ENCODE peak calls at places on chromosomes 11 and 22, in five cellular contexts. K is K562, Y is SK-N-SH, V is HepG2, F is GM12878. B is an unnamed sample.

GRCh38 chr22:22894740-22895731 is 7.4 kb downstream of the IGLL5 start:
- DNase-seq in K (peak; percentile 57), Y (no peak), V (no peak), F (no peak), B (no peak)

GRCh38 chr11:64348611-64349387 is 8.8 kb downstream of the CCDC88B start:
- DNase-seq in K (no peak), Y (peak; percentile 60), V (peak; percentile 33), F (no peak), B (no peak)

GRCh38 chr22:38097557-38098409 is 12.7 kb downstream of the BAIAP2L2 start:
- DNase-seq in K (peak; percentile 74), Y (no peak), V (no peak), F (no peak), B (peak; percentile 15)

GRCh38 chr11:16110862-16111261 is 245.5 kb downstream of the SOX6 start:
- DNase-seq in K (no peak), Y (no peak), V (no peak), F (no peak), B (no peak)

GRCh38 chr22:38260760-38261477 is 11.9 kb downstream of the TMEM184B start:
- DNase-seq in K (no peak), Y (no peak), V (peak; percentile 61), F (no peak), B (no peak)

GRCh38 chr11:13068211-13068610 is 59.1 kb downstream of the RASSF10 start:
- DNase-seq in K (no peak), Y (no peak), V (no peak), F (no peak), B (no peak)

GRCh38 chr11:45232341-45233080 is 53.6 kb downstream of the SYT13 start:
- DNase-seq in K (no peak), Y (no peak), V (no peak), F (no peak), B (no peak)

GRCh38 chr11:35158371-35159081 is 19.6 kb downstream of the CD44 start:
- DNase-seq in K (no peak), Y (no peak), V (no peak), F (no peak), B (no peak)

GRCh38 chr11:94636388-94636787 is 69.2 kb downstream of the PIWIL4 start:
- DNase-seq in K (no peak), Y (no peak), V (no peak), F (no peak), B (no peak)

GRCh38 chr11:30873924-30874323 is 287.8 kb upstream of the MPPED2 start:
- DNase-seq in K (no peak), Y (no peak), V (no peak), F (no peak), B (no peak)

GRCh38 chr11:68780829-68781228 is 29.5 kb upstream of the TESMIN start:
- DNase-seq in K (peak; percentile 93), Y (peak; percentile 54), V (no peak), F (no peak), B (peak; percentile 4)

GRCh38 chr11:47399860-47400812 is 8.3 kb upstream of the SLC39A13 start:
- DNase-seq in K (peak; percentile 96), Y (peak; percentile 82), V (no peak), F (no peak), B (no peak)

GRCh38 chr22:47065756-47066615 is 303.5 kb downstream of the TBC1D22A start:
- DNase-seq in K (no peak), Y (no peak), V (no peak), F (no peak), B (no peak)

GRCh38 chr22:38850941-38851849 is 7.4 kb upstream of the NPTXR start:
- DNase-seq in K (no peak), Y (no peak), V (no peak), F (no peak), B (peak; percentile 46)

GRCh38 chr11:66020618-66021357 is 5.5 kb downstream of the CATSPER1 start:
- DNase-seq in K (peak; percentile 62), Y (no peak), V (no peak), F (no peak), B (no peak)

GRCh38 chr22:24097961-24098391 is 83.3 kb upstream of the SUSD2 start:
- DNase-seq in K (no peak), Y (no peak), V (no peak), F (no peak), B (no peak)

GRCh38 chr22:37414288-37414687 is 13.0 kb downstream of the ELFN2 start:
- DNase-seq in K (no peak), Y (no peak), V (no peak), F (no peak), B (no peak)

GRCh38 chr22:28021998-28022660 is 103.1 kb upstream of the PITPNB start:
- DNase-seq in K (no peak), Y (no peak), V (no peak), F (no peak), B (no peak)

GRCh38 chr22:28021116-28021997 is 102.3 kb upstream of the PITPNB start:
- DNase-seq in K (no peak), Y (no peak), V (no peak), F (no peak), B (no peak)

GRCh38 chr22:28018461-28018927 is 99.4 kb upstream of the PITPNB start:
- DNase-seq in K (no peak), Y (no peak), V (no peak), F (no peak), B (no peak)

GRCh38 chr22:28019360-28019759 is 100.3 kb upstream of the PITPNB start:
- DNase-seq in K (no peak), Y (no peak), V (no peak), F (no peak), B (no peak)

DNA sequence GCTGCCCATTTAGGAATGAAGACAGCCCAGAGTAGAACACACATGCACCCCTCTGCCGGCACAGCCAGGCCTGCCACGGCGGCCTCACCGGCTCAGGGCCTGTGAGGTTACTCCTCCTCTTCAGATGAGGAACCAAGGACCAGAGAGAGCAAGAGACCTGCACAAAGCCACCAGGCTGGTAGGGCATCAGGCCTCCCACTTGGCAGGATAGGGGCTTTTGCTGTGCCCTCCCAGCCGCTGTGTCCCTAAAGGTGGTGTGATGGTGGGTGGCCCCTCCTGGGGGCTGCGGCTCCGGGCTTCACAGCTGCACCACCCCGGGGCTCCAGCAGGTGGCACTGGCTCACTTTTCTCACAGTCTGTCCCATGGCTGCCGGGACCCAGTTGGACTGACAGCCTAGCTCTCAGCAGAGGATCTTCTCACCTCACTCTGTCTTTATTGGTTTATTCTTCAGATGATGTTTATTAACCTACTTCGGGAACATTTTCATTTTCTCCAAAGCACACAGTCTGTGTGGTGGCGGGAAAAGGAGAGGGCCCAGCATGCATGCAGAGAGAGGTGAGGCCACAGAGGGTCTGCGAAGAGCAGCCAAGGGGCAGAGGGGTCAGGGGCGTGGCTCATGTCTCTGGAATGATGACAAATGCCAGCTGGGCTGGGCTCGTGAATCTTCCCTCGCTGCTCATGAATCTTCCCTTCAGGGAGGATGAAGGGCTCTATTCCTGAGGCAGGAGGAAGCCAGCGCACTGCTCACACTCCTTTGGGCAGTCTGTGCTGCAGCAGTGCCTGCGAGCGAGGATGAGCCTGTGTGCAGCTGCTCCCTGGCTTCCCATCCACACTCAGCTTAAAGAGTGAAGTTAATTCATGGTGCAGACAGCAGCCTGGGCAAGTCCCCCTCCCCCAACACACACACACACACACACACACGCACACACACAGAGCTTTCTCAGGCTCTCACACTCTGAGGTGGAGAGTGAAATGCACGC is 101.1 kb upstream of the PITPNB start:
- DNase-seq in K (peak; percentile 78), Y (peak; percentile 89), V (peak; percentile 30), F (no peak), B (peak; percentile 21)
- TF ChIP-seq ZBTB33 in K (no peak), Y (no peak), V (no peak), F (no peak), B (no peak)

DNA sequence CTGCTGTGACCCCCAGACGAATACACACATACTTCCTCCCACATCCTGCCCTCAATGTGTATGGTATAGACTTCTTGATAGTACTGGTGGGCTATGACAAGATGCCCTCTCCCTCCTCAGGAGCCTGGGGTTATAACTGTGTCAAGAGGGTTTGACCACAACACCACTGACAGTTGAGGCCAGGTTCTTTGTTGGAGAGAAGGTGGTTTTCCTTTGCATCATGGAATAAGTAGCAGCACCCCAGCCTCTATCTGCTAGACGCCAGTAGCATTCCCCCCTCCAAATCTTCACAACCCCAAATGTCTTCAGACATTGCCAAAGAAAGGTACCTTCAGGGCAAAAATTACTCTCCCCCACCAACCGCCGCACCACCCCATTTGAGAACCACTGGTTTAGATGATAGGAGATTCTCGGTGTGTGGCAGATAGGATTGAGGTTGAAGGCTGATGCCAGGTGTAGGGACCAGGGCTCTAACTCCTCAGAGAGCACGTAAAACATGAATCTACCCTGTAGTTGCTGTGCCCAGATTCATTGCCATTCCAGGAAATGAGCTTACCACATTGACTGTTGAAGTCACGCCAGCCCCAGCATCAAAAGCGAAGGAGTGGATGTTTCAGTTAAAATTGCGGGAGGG is 5.5 kb upstream of the MYO18B start:
- DNase-seq in K (no peak), Y (no peak), V (no peak), F (no peak), B (no peak)
- TF ChIP-seq RAD21 in K (no peak), Y (no peak), V (no peak), F (no peak), B (no peak)

GRCh38 chr11:123434262-123434661 is 4.2 kb downstream of the GRAMD1B start:
- DNase-seq in K (peak; percentile 44), Y (peak; percentile 30), V (no peak), F (no peak), B (peak; percentile 43)

GRCh38 chr11:123430736-123431356 is 777 bp downstream of the GRAMD1B start:
- DNase-seq in K (no peak), Y (no peak), V (no peak), F (no peak), B (no peak)

GRCh38 chr11:123429851-123430735 is at the start of gene GRAMD1B:
- DNase-seq in K (no peak), Y (peak; percentile 87), V (no peak), F (no peak), B (no peak)

GRCh38 chr11:123429336-123429735 is 733 bp upstream of the GRAMD1B start:
- DNase-seq in K (no peak), Y (no peak), V (no peak), F (no peak), B (no peak)

GRCh38 chr11:123431619-123432018 is 1.6 kb downstream of the GRAMD1B start:
- DNase-seq in K (no peak), Y (no peak), V (no peak), F (no peak), B (no peak)
- TF ChIP-seq ZBTB33 in K (no peak), Y (no peak), V (no peak), F (no peak), B (no peak)

GRCh38 chr22:44999687-45000086 is 10.1 kb downstream of the PHF21B start:
- DNase-seq in K (no peak), Y (no peak), V (no peak), F (no peak), B (no peak)

GRCh38 chr22:44997060-44997459 is 12.7 kb downstream of the PHF21B start:
- DNase-seq in K (no peak), Y (no peak), V (no peak), F (no peak), B (no peak)

GRCh38 chr22:44998296-44998695 is 11.5 kb downstream of the PHF21B start:
- DNase-seq in K (no peak), Y (no peak), V (no peak), F (no peak), B (no peak)

GRCh38 chr22:44999231-44999630 is 10.6 kb downstream of the PHF21B start:
- DNase-seq in K (no peak), Y (no peak), V (no peak), F (no peak), B (no peak)

DNA sequence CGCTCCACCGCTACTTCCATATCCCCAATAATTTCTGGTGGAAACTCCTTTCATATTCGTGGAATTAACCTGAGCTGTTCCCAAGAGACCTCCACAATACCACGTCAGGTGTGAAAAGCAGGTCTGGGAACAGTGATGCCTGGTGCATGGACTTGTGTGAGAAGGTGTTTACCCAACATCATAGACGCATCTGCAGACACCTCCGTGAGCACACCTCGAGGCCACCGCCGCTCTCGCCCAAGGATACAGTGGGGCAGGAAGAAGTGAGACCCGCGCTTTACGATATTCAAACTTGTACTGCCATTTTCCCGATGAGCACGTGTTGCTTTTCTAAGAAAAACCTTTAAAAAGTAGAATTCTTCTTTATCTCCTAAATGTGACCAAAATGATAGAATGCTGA is 8.2 kb downstream of the PHF21B start:
- DNase-seq in K (no peak), Y (no peak), V (no peak), F (no peak), B (no peak)
- TF ChIP-seq RAD21 in K (no peak), Y (no peak), V (no peak), F (no peak), B (no peak)